ENCODE peak calls at places on chromosomes 5 and 9, in five cellular contexts. One of them, this sample, is unnamed.

GRCh38 chr5:72121753-72122445 is 14.6 kb downstream of the MAP1B start:
- DNase-seq in fibroblast of lung: no peak
- DNase-seq in lower leg skin: no peak
- DNase-seq in AG04449: no peak
- DNase-seq in progenitor cell of endocrine pancreas: no peak
- DNase-seq in this sample: no peak

GRCh38 chr5:181164076-181164952 is 16.9 kb downstream of the OR2V2 start:
- DNase-seq in fibroblast of lung: peak; percentile 39
- DNase-seq in lower leg skin: no peak
- DNase-seq in AG04449: no peak
- DNase-seq in progenitor cell of endocrine pancreas: no peak
- DNase-seq in this sample: no peak

GRCh38 chr5:34598177-34598794 is 57.8 kb upstream of the RAI14 start:
- DNase-seq in fibroblast of lung: peak; percentile 96
- DNase-seq in lower leg skin: peak; percentile 22
- DNase-seq in AG04449: peak; percentile 77
- DNase-seq in progenitor cell of endocrine pancreas: no peak
- DNase-seq in this sample: no peak

GRCh38 chr9:81389569-81389993 is 299.8 kb downstream of the TLE1 start:
- DNase-seq in fibroblast of lung: peak; percentile 94
- DNase-seq in lower leg skin: peak; percentile 52
- DNase-seq in AG04449: peak; percentile 97
- DNase-seq in progenitor cell of endocrine pancreas: no peak
- DNase-seq in this sample: no peak

GRCh38 chr9:132406554-132407122 is at the start of gene TTF1:
- DNase-seq in fibroblast of lung: peak; percentile 90
- DNase-seq in lower leg skin: peak; percentile 84
- DNase-seq in AG04449: peak; percentile 9
- DNase-seq in progenitor cell of endocrine pancreas: peak; percentile 66
- DNase-seq in this sample: peak; percentile 94

GRCh38 chr9:72262063-72262462 is 102.9 kb downstream of the ZFAND5 start:
- DNase-seq in fibroblast of lung: no peak
- DNase-seq in lower leg skin: no peak
- DNase-seq in AG04449: no peak
- DNase-seq in progenitor cell of endocrine pancreas: no peak
- DNase-seq in this sample: no peak

GRCh38 chr5:142432369-142432863 is 107.6 kb upstream of the SPRY4 start:
- DNase-seq in fibroblast of lung: no peak
- DNase-seq in lower leg skin: no peak
- DNase-seq in AG04449: no peak
- DNase-seq in progenitor cell of endocrine pancreas: no peak
- DNase-seq in this sample: no peak

GRCh38 chr9:130895481-130896232 is 955 bp downstream of the QRFP start:
- DNase-seq in fibroblast of lung: no peak
- DNase-seq in lower leg skin: no peak
- DNase-seq in AG04449: no peak
- DNase-seq in progenitor cell of endocrine pancreas: no peak
- DNase-seq in this sample: no peak

GRCh38 chr9:100196828-100197227 is 97.8 kb downstream of the INVS start:
- DNase-seq in fibroblast of lung: no peak
- DNase-seq in lower leg skin: no peak
- DNase-seq in AG04449: no peak
- DNase-seq in progenitor cell of endocrine pancreas: no peak
- DNase-seq in this sample: no peak

GRCh38 chr5:155004138-155004744 is 9.3 kb upstream of the KIF4B start:
- DNase-seq in fibroblast of lung: no peak
- DNase-seq in lower leg skin: no peak
- DNase-seq in AG04449: no peak
- DNase-seq in progenitor cell of endocrine pancreas: no peak
- DNase-seq in this sample: no peak

GRCh38 chr9:18297532-18297872 is 176.5 kb upstream of the ADAMTSL1 start:
- DNase-seq in fibroblast of lung: no peak
- DNase-seq in lower leg skin: no peak
- DNase-seq in AG04449: no peak
- DNase-seq in progenitor cell of endocrine pancreas: no peak
- DNase-seq in this sample: no peak

GRCh38 chr5:93574939-93575241 is 6.1 kb downstream of the NR2F1-AS1 start:
- DNase-seq in fibroblast of lung: no peak
- DNase-seq in lower leg skin: no peak
- DNase-seq in AG04449: no peak
- DNase-seq in progenitor cell of endocrine pancreas: no peak
- DNase-seq in this sample: no peak

GRCh38 chr9:95349109-95350038 is 31.9 kb upstream of the FANCC start:
- DNase-seq in fibroblast of lung: no peak
- DNase-seq in lower leg skin: no peak
- DNase-seq in AG04449: no peak
- DNase-seq in progenitor cell of endocrine pancreas: peak; percentile 13
- DNase-seq in this sample: peak; percentile 83

GRCh38 chr9:136088939-136089696 is 6.0 kb downstream of the NACC2 start:
- DNase-seq in fibroblast of lung: no peak
- DNase-seq in lower leg skin: no peak
- DNase-seq in AG04449: no peak
- DNase-seq in progenitor cell of endocrine pancreas: no peak
- DNase-seq in this sample: no peak

GRCh38 chr5:153122416-153122815 is 368.1 kb upstream of the GRIA1 start:
- DNase-seq in fibroblast of lung: no peak
- DNase-seq in lower leg skin: no peak
- DNase-seq in AG04449: no peak
- DNase-seq in progenitor cell of endocrine pancreas: no peak
- DNase-seq in this sample: no peak

GRCh38 chr5:171715551-171715950 is 70.1 kb upstream of the SMIM23 start:
- DNase-seq in fibroblast of lung: no peak
- DNase-seq in lower leg skin: no peak
- DNase-seq in AG04449: no peak
- DNase-seq in progenitor cell of endocrine pancreas: no peak
- DNase-seq in this sample: peak; percentile 56

GRCh38 chr9:83582026-83582425 is 40.9 kb upstream of the IDNK start:
- DNase-seq in fibroblast of lung: peak; percentile 49
- DNase-seq in lower leg skin: no peak
- DNase-seq in AG04449: no peak
- DNase-seq in progenitor cell of endocrine pancreas: no peak
- DNase-seq in this sample: no peak

GRCh38 chr9:117265253-117265652 is 149.6 kb downstream of the ASTN2 start:
- DNase-seq in fibroblast of lung: no peak
- DNase-seq in lower leg skin: no peak
- DNase-seq in AG04449: no peak
- DNase-seq in progenitor cell of endocrine pancreas: no peak
- DNase-seq in this sample: peak; percentile 64

GRCh38 chr5:132013711-132014110 is 2.3 kb upstream of the ACSL6 start:
- DNase-seq in fibroblast of lung: no peak
- DNase-seq in lower leg skin: no peak
- DNase-seq in AG04449: no peak
- DNase-seq in progenitor cell of endocrine pancreas: peak; percentile 8
- DNase-seq in this sample: peak; percentile 69

GRCh38 chr5:11234501-11234911 is 473.5 kb upstream of the DAP start:
- DNase-seq in fibroblast of lung: no peak
- DNase-seq in lower leg skin: peak; percentile 24
- DNase-seq in AG04449: no peak
- DNase-seq in progenitor cell of endocrine pancreas: no peak
- DNase-seq in this sample: no peak

GRCh38 chr9:86517475-86517874 is 163.3 kb upstream of the TUT7 start:
- DNase-seq in fibroblast of lung: no peak
- DNase-seq in lower leg skin: no peak
- DNase-seq in AG04449: no peak
- DNase-seq in progenitor cell of endocrine pancreas: no peak
- DNase-seq in this sample: no peak

GRCh38 chr9:124274228-124274627 is 16.5 kb downstream of the NEK6 start:
- DNase-seq in fibroblast of lung: no peak
- DNase-seq in lower leg skin: no peak
- DNase-seq in AG04449: no peak
- DNase-seq in progenitor cell of endocrine pancreas: no peak
- DNase-seq in this sample: no peak

GRCh38 chr5:119088438-119088837 is 17.6 kb downstream of the DMXL1 start:
- DNase-seq in fibroblast of lung: no peak
- DNase-seq in lower leg skin: no peak
- DNase-seq in AG04449: no peak
- DNase-seq in progenitor cell of endocrine pancreas: no peak
- DNase-seq in this sample: no peak

GRCh38 chr5:59330680-59331079 is 562.8 kb downstream of the PDE4D start:
- DNase-seq in fibroblast of lung: no peak
- DNase-seq in lower leg skin: no peak
- DNase-seq in AG04449: no peak
- DNase-seq in progenitor cell of endocrine pancreas: no peak
- DNase-seq in this sample: no peak

GRCh38 chr5:54704825-54705224 is 187.3 kb downstream of the SNX18 start:
- DNase-seq in fibroblast of lung: no peak
- DNase-seq in lower leg skin: no peak
- DNase-seq in AG04449: no peak
- DNase-seq in progenitor cell of endocrine pancreas: no peak
- DNase-seq in this sample: no peak

GRCh38 chr9:106443520-106443919 is 419.4 kb upstream of the ZNF462 start:
- DNase-seq in fibroblast of lung: no peak
- DNase-seq in lower leg skin: no peak
- DNase-seq in AG04449: no peak
- DNase-seq in progenitor cell of endocrine pancreas: no peak
- DNase-seq in this sample: no peak

GRCh38 chr5:149117970-149118369 is 23.3 kb upstream of the ABLIM3 start:
- DNase-seq in fibroblast of lung: no peak
- DNase-seq in lower leg skin: no peak
- DNase-seq in AG04449: no peak
- DNase-seq in progenitor cell of endocrine pancreas: no peak
- DNase-seq in this sample: no peak

GRCh38 chr9:105280730-105281129 is 36.3 kb downstream of the SLC44A1 start:
- DNase-seq in fibroblast of lung: no peak
- DNase-seq in lower leg skin: no peak
- DNase-seq in AG04449: no peak
- DNase-seq in progenitor cell of endocrine pancreas: no peak
- DNase-seq in this sample: no peak

DNA sequence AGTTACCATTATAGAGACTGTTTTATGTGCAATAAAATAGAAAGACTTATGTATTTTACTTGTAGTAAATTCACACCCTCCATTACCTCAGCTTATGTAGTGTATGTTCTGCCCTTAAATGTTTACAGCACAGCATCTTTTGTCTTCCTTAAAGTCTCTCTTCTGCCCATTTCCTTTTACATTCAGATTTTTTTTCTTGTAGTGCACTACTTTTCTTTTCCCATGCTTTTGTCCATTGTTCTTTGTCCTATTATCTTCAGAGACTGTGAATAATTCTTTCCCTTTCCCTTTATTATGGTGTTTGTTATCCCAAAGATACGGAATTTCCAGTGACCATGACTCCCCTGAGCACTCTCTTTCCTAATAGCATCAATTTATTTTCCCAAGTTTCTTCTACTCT is 66.1 kb upstream of the TYRP1 start:
- DNase-seq in fibroblast of lung: no peak
- DNase-seq in lower leg skin: no peak
- DNase-seq in AG04449: no peak
- DNase-seq in progenitor cell of endocrine pancreas: no peak
- DNase-seq in this sample: no peak
- TF ChIP-seq CTCF in fibroblast of lung: no peak
- TF ChIP-seq CTCF in lower leg skin: no peak
- TF ChIP-seq CTCF in AG04449: no peak
- TF ChIP-seq CTCF in progenitor cell of endocrine pancreas: no peak
- TF ChIP-seq CTCF in this sample: no peak

DNA sequence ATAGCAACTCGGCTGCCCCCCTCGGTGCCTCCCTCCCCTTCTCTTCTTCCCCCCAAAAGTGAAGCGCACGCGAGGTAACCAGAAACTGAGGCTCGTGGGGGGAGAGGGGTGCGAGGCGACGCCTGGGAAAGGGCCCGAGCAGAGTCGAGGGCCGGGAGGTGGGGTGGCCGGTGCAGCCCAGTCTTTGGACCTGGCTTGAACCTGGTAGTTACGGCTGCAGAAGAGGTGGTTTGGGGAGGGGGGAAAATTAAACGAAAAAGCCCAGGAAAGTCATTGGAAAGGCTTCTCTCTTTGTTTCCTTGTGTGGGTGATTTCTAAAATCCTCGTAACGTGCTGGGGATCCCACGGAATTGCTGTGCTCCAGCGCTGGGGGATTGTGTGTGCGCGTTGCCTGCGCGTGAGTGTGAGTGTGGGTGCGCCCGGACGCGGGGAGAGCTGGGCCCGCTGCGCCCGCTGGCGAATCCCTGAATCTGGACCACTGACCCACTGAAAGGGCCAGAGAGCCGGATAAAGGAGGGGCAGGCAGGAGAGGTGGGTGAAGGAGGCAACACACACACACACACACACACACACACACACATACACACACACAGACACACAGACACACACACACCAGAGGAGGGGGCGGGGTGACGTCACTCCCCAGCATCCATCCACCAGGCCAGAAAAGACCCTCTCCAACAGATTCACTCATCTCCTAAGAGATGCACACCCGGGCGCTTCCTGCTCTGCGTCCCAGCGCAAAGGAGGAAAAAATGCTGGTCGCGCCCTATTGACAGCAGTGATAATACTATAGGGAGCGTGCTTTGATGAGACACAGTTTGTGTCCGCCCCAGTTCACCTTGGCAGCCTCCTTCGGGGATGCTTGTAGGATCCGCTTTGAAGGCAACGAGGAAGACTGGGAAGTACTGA is 1058.9 kb upstream of the DMAC1 start:
- DNase-seq in fibroblast of lung: no peak
- DNase-seq in lower leg skin: no peak
- DNase-seq in AG04449: no peak
- DNase-seq in progenitor cell of endocrine pancreas: no peak
- DNase-seq in this sample: no peak
- TF ChIP-seq CTCF in fibroblast of lung: no peak
- TF ChIP-seq CTCF in lower leg skin: no peak
- TF ChIP-seq CTCF in AG04449: no peak
- TF ChIP-seq CTCF in progenitor cell of endocrine pancreas: no peak
- TF ChIP-seq CTCF in this sample: no peak

DNA sequence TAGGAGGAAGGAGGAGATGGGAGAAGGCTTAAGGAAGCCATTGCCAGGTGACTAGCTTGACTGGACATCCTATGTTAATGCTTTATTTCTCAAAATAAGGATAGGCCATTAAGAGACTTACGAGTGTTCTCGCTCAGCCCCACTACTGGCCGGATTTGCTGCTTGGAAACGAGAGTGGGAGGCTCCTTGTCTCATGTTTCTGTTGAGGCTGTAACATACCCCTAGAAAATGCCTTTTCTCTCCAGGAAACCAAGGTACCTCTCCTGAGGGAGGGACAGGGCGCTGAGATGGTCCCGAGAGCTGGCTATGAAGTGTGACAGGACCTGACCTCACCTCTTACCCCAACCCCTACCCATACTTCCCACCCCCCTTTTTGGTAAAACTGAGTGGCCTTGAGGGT is 60.0 kb downstream of the RALGPS1 start:
- DNase-seq in fibroblast of lung: no peak
- DNase-seq in lower leg skin: no peak
- DNase-seq in AG04449: no peak
- DNase-seq in progenitor cell of endocrine pancreas: no peak
- DNase-seq in this sample: no peak
- TF ChIP-seq CTCF in fibroblast of lung: no peak
- TF ChIP-seq CTCF in lower leg skin: no peak
- TF ChIP-seq CTCF in AG04449: no peak
- TF ChIP-seq CTCF in progenitor cell of endocrine pancreas: no peak
- TF ChIP-seq CTCF in this sample: no peak

DNA sequence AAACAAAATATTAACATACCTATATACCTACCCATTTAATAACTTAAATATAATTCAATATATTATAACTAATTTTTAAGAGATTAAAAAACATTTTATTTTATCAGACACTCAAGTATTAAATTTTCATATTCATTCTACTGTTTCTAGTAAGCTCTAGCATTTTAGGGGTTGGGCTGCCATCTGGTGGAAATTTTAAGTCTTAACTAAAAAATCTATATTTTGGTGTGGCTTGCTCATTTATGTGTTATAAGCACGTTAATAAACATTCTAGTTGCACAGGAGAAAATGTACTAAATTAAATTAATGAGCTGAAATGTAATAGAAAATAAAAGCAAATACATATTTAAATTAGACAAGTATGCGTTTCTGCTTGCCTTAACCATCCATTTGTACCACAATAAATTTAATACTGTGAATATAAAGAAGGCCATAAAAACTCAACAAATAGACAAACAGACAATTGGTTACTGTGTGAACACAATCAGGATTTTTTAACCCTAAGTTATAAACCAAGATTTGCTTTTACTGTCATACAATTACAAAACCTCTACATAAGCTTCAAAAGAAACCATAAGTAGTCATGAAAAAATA is 1728.3 kb upstream of the CDH9 start:
- DNase-seq in fibroblast of lung: peak; percentile 35
- DNase-seq in lower leg skin: no peak
- DNase-seq in AG04449: no peak
- DNase-seq in progenitor cell of endocrine pancreas: no peak
- DNase-seq in this sample: no peak
- TF ChIP-seq CTCF in fibroblast of lung: no peak
- TF ChIP-seq CTCF in lower leg skin: no peak
- TF ChIP-seq CTCF in AG04449: no peak
- TF ChIP-seq CTCF in progenitor cell of endocrine pancreas: peak; percentile 85
- TF ChIP-seq CTCF in this sample: peak; percentile 69

This sample was measured in osteocyte.